ENCODE peak calls at places on chromosomes 13 and 19, in four cellular contexts. N is left ventricle myocardium inferior, B is A549, Y is breast epithelium. I is an unnamed sample.
A peak's percentile ranks its signal among the peaks of the same experiment; 100 is the strongest.

GRCh38 chr13:97911311-97912138 is 42.0 kb upstream of the IPO5 start:
- DNase-seq in N (no peak), B (peak; percentile 36), Y (no peak), I (no peak)

GRCh38 chr19:5850743-5851293 is 431 bp downstream of the FUT3 start:
- DNase-seq in N (no peak), B (no peak), Y (no peak), I (peak; percentile 43)

GRCh38 chr19:19670070-19670551 is 1.5 kb downstream of the ZNF101 start:
- DNase-seq in N (no peak), B (no peak), Y (no peak), I (no peak)

GRCh38 chr13:97810152-97810551 is 143.3 kb upstream of the IPO5 start:
- DNase-seq in N (no peak), B (peak; percentile 2), Y (no peak), I (peak; percentile 54)

GRCh38 chr13:78194904-78195639 is 276.4 kb upstream of the EDNRB start:
- DNase-seq in N (no peak), B (no peak), Y (no peak), I (peak; percentile 71)

GRCh38 chr13:42078113-42078769 is 29.8 kb downstream of the DGKH start:
- DNase-seq in N (no peak), B (peak; percentile 23), Y (no peak), I (no peak)

GRCh38 chr13:92224052-92224821 is 825.8 kb downstream of the GPC5 start:
- DNase-seq in N (no peak), B (no peak), Y (no peak), I (no peak)

GRCh38 chr19:4575978-4576933 is 16.8 kb upstream of the SEMA6B start:
- DNase-seq in N (peak; percentile 68), B (peak; percentile 72), Y (peak; percentile 66), I (peak; percentile 59)

GRCh38 chr19:9808855-9809646 is 9.8 kb downstream of the FBXL12 start:
- DNase-seq in N (no peak), B (no peak), Y (no peak), I (no peak)

GRCh38 chr19:49809155-49809986 is 3.7 kb downstream of the FUZ start:
- DNase-seq in N (peak; percentile 70), B (peak; percentile 42), Y (peak; percentile 75), I (peak; percentile 61)

GRCh38 chr19:51644636-51645271 is 1.9 kb downstream of the SIGLEC14 start:
- DNase-seq in N (no peak), B (no peak), Y (no peak), I (no peak)

GRCh38 chr13:30567072-30567471 is 50.6 kb upstream of the USPL1 start:
- DNase-seq in N (no peak), B (no peak), Y (no peak), I (no peak)

GRCh38 chr19:44112802-44113137 is 429 bp upstream of the ZNF225 start:
- DNase-seq in N (no peak), B (no peak), Y (no peak), I (no peak)

GRCh38 chr19:10417598-10418280 is 2.6 kb upstream of the PDE4A start:
- DNase-seq in N (no peak), B (no peak), Y (no peak), I (peak; percentile 75)

GRCh38 chr19:10262771-10263170 is 8.1 kb upstream of the ICAM1 start:
- DNase-seq in N (no peak), B (no peak), Y (no peak), I (no peak)

GRCh38 chr19:35011091-35011689 is 11.1 kb downstream of the GRAMD1A start:
- DNase-seq in N (no peak), B (no peak), Y (no peak), I (no peak)

GRCh38 chr19:35006999-35007365 is 6.9 kb downstream of the GRAMD1A start:
- DNase-seq in N (no peak), B (no peak), Y (no peak), I (no peak)

GRCh38 chr19:35008891-35009341 is 8.8 kb downstream of the GRAMD1A start:
- DNase-seq in N (no peak), B (no peak), Y (no peak), I (no peak)

GRCh38 chr19:35011737-35012682 is 11.9 kb downstream of the GRAMD1A start:
- DNase-seq in N (no peak), B (no peak), Y (no peak), I (no peak)

GRCh38 chr19:35009424-35010415 is 9.6 kb downstream of the GRAMD1A start:
- DNase-seq in N (no peak), B (no peak), Y (no peak), I (no peak)
- TF ChIP-seq CTCF in N (no peak), B (no peak), Y (no peak), I (no peak)

DNA sequence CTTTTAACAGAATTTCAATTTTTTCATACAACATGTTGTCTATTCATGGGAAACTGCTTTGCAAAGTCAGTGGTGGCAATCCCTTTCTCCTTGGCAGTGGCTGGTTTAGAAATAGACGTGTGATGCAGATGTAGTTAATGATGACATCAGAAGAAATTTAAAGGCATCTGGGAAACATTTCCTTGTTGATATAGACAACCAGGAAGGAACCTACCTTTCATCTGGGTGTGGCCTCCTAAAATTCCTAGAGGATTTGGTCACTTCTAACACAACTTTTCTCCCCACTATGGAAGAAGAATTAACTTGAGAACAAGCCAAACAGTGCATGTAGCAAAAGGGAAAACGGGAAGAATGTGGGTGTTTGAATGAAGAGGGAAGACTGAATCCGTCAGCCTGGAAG is 102.8 kb downstream of the EFNB2 start:
- DNase-seq in N (no peak), B (peak; percentile 46), Y (no peak), I (no peak)
- H3K27ac ChIP-seq in N (no peak overlapping the region), B (no peak overlapping the region), Y (no peak overlapping the region), I (no peak overlapping the region)

GRCh38 chr19:35027009-35027408 is 3.3 kb upstream of the SCN1B start:
- DNase-seq in N (no peak), B (no peak), Y (no peak), I (no peak)

GRCh38 chr19:35026418-35026817 is 3.9 kb upstream of the SCN1B start:
- DNase-seq in N (no peak), B (no peak), Y (no peak), I (no peak)

GRCh38 chr19:35024095-35024494 is 6.2 kb upstream of the SCN1B start:
- DNase-seq in N (no peak), B (no peak), Y (no peak), I (no peak)

GRCh38 chr19:35027851-35028599 is 2.2 kb upstream of the SCN1B start:
- DNase-seq in N (no peak), B (peak; percentile 71), Y (no peak), I (no peak)

DNA sequence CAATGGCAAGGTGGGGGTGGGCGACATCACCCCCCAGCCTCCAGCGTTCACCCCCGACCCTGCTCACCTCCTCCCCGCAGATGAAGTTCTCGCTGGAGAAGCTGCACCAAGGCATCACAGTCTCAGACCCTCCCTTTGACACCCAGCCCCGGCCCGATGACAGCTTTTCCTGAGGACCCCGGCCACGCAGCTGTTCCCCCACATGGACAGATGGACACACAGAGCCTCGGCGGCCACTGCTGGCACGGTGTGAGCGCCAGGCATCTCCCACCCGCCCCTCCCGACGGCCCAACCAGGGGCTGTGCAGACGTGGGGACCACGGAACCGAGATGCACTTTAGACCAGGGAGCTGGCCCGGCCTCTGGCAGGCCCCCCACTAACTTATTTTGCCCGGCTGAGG is 4.3 kb upstream of the SCN1B start:
- DNase-seq in N (no peak), B (no peak), Y (no peak), I (no peak)
- H3K4me3 ChIP-seq in N (no peak overlapping the region), B (no peak overlapping the region), Y (no peak overlapping the region), I (no peak overlapping the region)

GRCh38 chr19:33064117-33064777 is 441 bp downstream of the RHPN2 start:
- DNase-seq in N (no peak), B (peak; percentile 68), Y (peak; percentile 72), I (peak; percentile 46)
- TF ChIP-seq CTCF in N (no peak), B (no peak), Y (no peak), I (no peak)

DNA sequence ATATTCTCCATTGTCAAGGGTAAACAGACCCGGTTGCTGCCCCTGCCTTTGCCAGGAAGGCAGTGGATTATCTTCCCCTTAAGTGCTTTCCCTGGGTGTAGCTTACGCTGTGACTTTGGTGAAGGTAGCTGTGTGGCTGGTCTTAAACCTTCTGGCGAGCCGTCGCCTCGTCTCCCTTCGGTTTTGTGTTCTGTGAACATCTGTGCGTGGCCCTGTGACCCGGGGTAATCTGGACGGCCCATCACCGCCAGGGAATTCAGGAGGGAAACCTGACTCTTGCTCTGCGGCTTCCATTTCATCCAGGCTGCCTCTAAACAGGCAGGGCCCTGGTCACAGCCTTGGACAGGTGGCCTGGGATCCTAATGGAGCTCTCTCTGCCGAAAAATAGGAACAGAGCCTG is 78.7 kb downstream of the SHISA2 start:
- DNase-seq in N (no peak), B (no peak), Y (no peak), I (no peak)
- H3K27ac ChIP-seq in N (no peak overlapping the region), B (no peak overlapping the region), Y (no peak overlapping the region), I (no peak overlapping the region)

GRCh38 chr13:49606747-49607648 is 21.3 kb upstream of the ARL11 start:
- DNase-seq in N (peak; percentile 87), B (peak; percentile 87), Y (peak; percentile 88), I (peak; percentile 91)
- H3K4me3 ChIP-seq in N (peak overlapping the region; percentile 57), B (peak overlapping the region; percentile 45), Y (peak overlapping the region; percentile 54), I (peak overlapping the region; percentile 33)

I was measured in A673.